ENCODE peak calls at places on chromosomes 12 and 14, in seven cellular contexts. S is fibroblast of pulmonary artery; V is CD8-positive, alpha-beta T cell; W is CD4-positive, alpha-beta T cell; G is omental fat pad; Z is activated B cell treated with CpG ODN at 0.5 μM for 24 hours; P is right atrium auricular region. M is an unnamed sample.

GRCh38 chr14:50501642-50502041 is 30.7 kb downstream of the MAP4K5 start:
- DNase-seq in S (peak), P (no peak), W (no peak), G (no peak), Z (no peak), V (no peak), M (no peak)

GRCh38 chr14:74612346-74613021 is 447 bp upstream of the LTBP2 start:
- DNase-seq in S (peak), Z (peak), G (no peak), P (no peak), V (peak), W (peak), M (peak)

GRCh38 chr12:45339035-45339434 is 123.1 kb downstream of the ANO6 start:
- DNase-seq in S (no peak), G (no peak), Z (no peak), P (no peak), W (no peak), V (no peak), M (no peak)

GRCh38 chr12:67419810-67420209 is 150.7 kb downstream of the CAND1 start:
- DNase-seq in G (no peak), W (no peak), S (no peak), P (no peak), Z (no peak), V (no peak), M (no peak)

GRCh38 chr14:72089625-72090024 is 157.4 kb downstream of the RGS6 start:
- DNase-seq in Z (no peak), W (no peak), S (no peak), P (no peak), V (no peak), G (no peak), M (no peak)

GRCh38 chr14:64591809-64592208 is 42.0 kb downstream of the PPP1R36 start:
- DNase-seq in Z (no peak), S (no peak), G (no peak), V (no peak), W (no peak), P (no peak), M (no peak)

GRCh38 chr12:19185262-19185929 is 55.9 kb downstream of the PLEKHA5 start:
- DNase-seq in S (no peak), P (no peak), G (no peak), Z (no peak), V (no peak), W (no peak), M (no peak)

GRCh38 chr12:96617178-96617577 is 127.8 kb downstream of the CFAP54 start:
- DNase-seq in Z (no peak), W (no peak), P (no peak), G (no peak), V (no peak), S (no peak), M (no peak)

GRCh38 chr12:132338781-132339180 is 9.4 kb upstream of the GALNT9 start:
- DNase-seq in W (no peak), Z (no peak), P (no peak), V (no peak), G (no peak), S (no peak), M (no peak)

GRCh38 chr12:3293446-3294161 is 197.4 kb upstream of the PRMT8 start:
- DNase-seq in G (no peak), Z (no peak), W (no peak), V (no peak), S (peak), P (no peak), M (no peak)
- TF ChIP-seq CTCF in G (no peak), Z (no peak), W (no peak), V (no peak), S (peak), P (peak), M (no peak)

GRCh38 chr12:34022079-34022830 is at the start of gene ALG10:
- DNase-seq in W (peak), V (peak), S (peak), G (peak), Z (peak), P (peak), M (peak)

GRCh38 chr12:34016361-34016760 is 5.9 kb upstream of the ALG10 start:
- DNase-seq in W (no peak), G (no peak), S (no peak), Z (no peak), V (no peak), P (no peak), M (no peak)
- TF ChIP-seq CTCF in W (no peak), G (no peak), S (no peak), Z (no peak), V (no peak), P (no peak), M (no peak)

GRCh38 chr14:65790185-65790815 is 377.8 kb downstream of the FUT8 start:
- DNase-seq in G (no peak), P (no peak), S (no peak), W (no peak), Z (no peak), V (no peak), M (no peak)
- TF ChIP-seq CTCF in G (no peak), P (no peak), S (no peak), W (no peak), Z (no peak), V (no peak), M (no peak)

DNA sequence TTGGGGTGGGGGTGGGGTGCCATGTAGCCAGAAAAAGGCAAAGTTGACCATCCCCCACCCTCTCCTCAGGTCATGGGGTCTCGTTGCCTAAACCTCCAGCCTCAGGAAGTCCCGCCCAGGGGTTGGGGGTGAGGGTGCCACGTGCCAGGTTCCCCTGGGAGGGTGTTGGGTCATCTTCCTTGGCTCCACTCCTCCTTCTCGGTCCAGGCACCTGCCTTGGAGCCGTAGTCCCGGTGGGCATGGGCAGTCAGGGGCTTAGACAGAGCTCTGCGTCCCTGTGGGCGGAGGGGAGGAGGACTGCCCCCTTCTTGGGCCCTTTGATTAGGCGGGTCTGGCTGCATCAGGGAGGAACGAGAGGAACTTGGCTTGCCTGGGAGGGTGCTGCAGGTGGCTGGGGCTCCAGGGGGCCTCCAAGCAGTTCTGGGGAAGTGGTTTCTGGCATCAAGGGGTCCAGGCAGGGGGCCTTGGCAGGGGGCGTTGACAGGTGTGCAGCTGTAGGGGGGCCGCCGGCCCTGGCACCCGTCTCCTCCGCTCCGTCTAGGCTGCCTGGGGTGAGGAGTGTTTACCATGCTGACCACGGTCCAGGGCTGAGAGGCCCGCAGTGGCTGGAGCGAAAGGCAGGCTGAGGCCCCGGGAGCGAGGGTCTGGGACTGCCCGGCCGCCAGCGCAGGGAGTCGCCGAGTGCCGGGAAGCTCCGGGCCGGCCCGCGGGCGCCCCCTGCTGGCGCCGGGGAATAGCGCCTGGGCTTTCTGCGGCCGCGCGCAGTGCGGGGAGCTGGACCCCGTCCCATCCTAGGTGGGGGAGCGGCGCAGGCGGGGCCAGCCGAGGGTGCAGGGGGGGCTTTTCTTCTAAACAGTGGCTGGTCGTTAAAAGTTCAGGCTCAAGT is 7.9 kb downstream of the SETD1B start:
- DNase-seq in G (no peak), V (peak), S (peak), P (no peak), Z (peak), W (peak), M (peak)
- TF ChIP-seq CTCF in G (no peak), V (peak), S (peak), P (peak), Z (peak), W (peak), M (peak)

GRCh38 chr12:76515271-76515670 is 44.3 kb downstream of the OSBPL8 start:
- DNase-seq in G (no peak), W (no peak), Z (no peak), V (no peak), P (no peak), S (no peak), M (no peak)
- TF ChIP-seq CTCF in G (no peak), W (no peak), Z (no peak), V (no peak), P (no peak), S (no peak), M (no peak)

GRCh38 chr14:104750658-104751057 is 2.3 kb upstream of the SIVA1 start:
- DNase-seq in S (no peak), W (no peak), G (no peak), Z (no peak), V (no peak), P (no peak), M (no peak)
- TF ChIP-seq CTCF in S (no peak), W (no peak), G (no peak), Z (no peak), V (no peak), P (no peak), M (no peak)

DNA sequence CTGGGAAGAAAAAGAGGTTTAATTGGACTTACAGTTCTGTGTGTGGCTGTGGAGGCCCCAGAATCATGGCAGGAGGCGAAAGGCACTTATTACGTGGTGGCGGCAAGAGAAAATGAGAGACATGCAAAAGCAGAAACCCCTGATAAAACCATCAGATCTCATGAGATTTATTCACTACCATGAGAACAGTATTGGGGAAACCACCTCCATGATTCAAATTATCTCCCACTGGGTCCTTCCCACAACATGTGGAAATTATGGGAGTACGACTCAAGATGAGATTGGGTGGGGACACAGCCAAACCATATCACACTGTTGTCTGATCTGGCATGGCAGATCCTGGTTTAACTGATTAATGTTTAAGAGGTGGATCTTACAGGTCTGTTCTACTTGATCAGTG is 5.5 kb downstream of the DDX47 start:
- DNase-seq in G (no peak), W (no peak), P (no peak), Z (no peak), S (no peak), V (no peak), M (no peak)
- TF ChIP-seq CTCF in G (no peak), W (no peak), P (no peak), Z (no peak), S (no peak), V (no peak), M (no peak)

GRCh38 chr14:76497550-76498484 is 121.9 kb downstream of the ESRRB start:
- DNase-seq in P (no peak), G (no peak), W (no peak), V (no peak), Z (no peak), S (no peak), M (no peak)
- TF ChIP-seq CTCF in P (no peak), G (no peak), W (no peak), V (no peak), Z (no peak), S (no peak), M (no peak)

GRCh38 chr12:115926037-115926670 is 351.3 kb downstream of the MED13L start:
- DNase-seq in S (no peak), W (no peak), G (no peak), P (no peak), V (no peak), Z (no peak), M (no peak)

GRCh38 chr12:115918763-115919162 is 358.7 kb downstream of the MED13L start:
- DNase-seq in P (peak), W (no peak), Z (no peak), S (no peak), G (no peak), V (no peak), M (no peak)

GRCh38 chr12:115920395-115921183 is 356.9 kb downstream of the MED13L start:
- DNase-seq in V (no peak), W (no peak), G (no peak), Z (no peak), S (peak), P (peak), M (no peak)

GRCh38 chr12:115923851-115924250 is 353.6 kb downstream of the MED13L start:
- DNase-seq in G (no peak), S (no peak), Z (no peak), W (no peak), P (peak), V (no peak), M (no peak)

GRCh38 chr12:115922952-115923564 is 354.4 kb downstream of the MED13L start:
- DNase-seq in P (peak), Z (no peak), V (no peak), W (no peak), S (peak), G (no peak), M (no peak)
- TF ChIP-seq CTCF in P (no peak), Z (no peak), V (no peak), W (no peak), S (peak), G (no peak), M (no peak)

DNA sequence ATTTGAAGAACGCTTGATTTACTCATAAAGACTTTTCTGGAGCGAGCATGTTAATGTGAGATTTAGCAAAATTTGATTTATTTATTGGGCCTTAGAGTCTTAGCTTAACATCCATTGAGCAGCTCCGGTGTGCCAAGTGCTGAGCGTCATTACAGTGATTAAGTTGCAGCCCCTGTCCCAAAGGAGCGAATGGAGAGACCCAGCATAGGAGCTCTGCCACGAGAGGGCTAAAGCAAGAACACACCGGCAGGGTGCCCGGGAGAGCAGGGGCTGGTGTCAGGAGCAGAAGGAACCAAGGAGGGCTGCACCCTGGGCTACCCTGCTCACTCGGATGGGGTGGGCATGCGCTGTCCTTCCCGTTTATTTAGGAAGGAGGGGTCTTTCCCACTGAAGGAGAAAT is 50.6 kb downstream of the PPP2R5C start:
- DNase-seq in P (no peak), W (no peak), V (peak), Z (no peak), G (no peak), S (no peak), M (no peak)
- TF ChIP-seq CTCF in P (no peak), W (no peak), V (no peak), Z (no peak), G (no peak), S (no peak), M (no peak)

M was measured in mesothelial cell of epicardium.